ENCODE peak calls at places on chromosomes 4 and X, in five cellular contexts. H, U, V, R and F are unnamed samples.

GRCh38 chr4:1356181-1356998 is 9.4 kb downstream of the UVSSA start:
- DNase-seq in H (no peak), V (no peak), U (peak; percentile 60), R (peak; percentile 64), F (peak; percentile 86)

GRCh38 chr4:24513718-24514117 is 70.6 kb downstream of the DHX15 start:
- DNase-seq in V (no peak), R (no peak), U (no peak), H (no peak), F (no peak)

GRCh38 chrX:119606508-119607389 is 525 bp upstream of the NKRF start:
- DNase-seq in R (no peak), H (peak; percentile 83), V (no peak), U (no peak), F (no peak)

GRCh38 chrX:136390921-136391320 is 90.2 kb downstream of the ADGRG4 start:
- DNase-seq in H (no peak), V (no peak), R (no peak), U (no peak), F (no peak)

GRCh38 chrX:136126892-136127406 is 20.4 kb upstream of the FHL1 start:
- DNase-seq in U (no peak), R (no peak), H (peak; percentile 18), V (no peak), F (no peak)

GRCh38 chrX:79721234-79721633 is 293.3 kb upstream of the TBX22 start:
- DNase-seq in U (no peak), V (no peak), R (no peak), H (no peak), F (no peak)

GRCh38 chrX:11412715-11413623 is 119.8 kb downstream of the AMELX start:
- DNase-seq in H (no peak), V (no peak), R (no peak), U (no peak), F (no peak)

GRCh38 chrX:99901091-99901490 is 509.0 kb downstream of the PCDH19 start:
- DNase-seq in H (no peak), U (no peak), V (peak; percentile 13), R (no peak), F (peak; percentile 1)

GRCh38 chr4:3522326-3522640 is 9.9 kb downstream of the LRPAP1 start:
- DNase-seq in U (no peak), H (no peak), V (peak; percentile 35), R (no peak), F (no peak)

GRCh38 chrX:394830-395229 is 8.1 kb upstream of the PPP2R3B start:
- DNase-seq in H (no peak), U (no peak), V (no peak), R (no peak), F (no peak)

GRCh38 chrX:40729923-40730584 is 5.3 kb downstream of the MED14 start:
- DNase-seq in V (no peak), U (no peak), R (no peak), H (no peak), F (no peak)

GRCh38 chr4:100929135-100929534 is 411.3 kb upstream of the EMCN start:
- DNase-seq in R (no peak), V (no peak), U (no peak), H (no peak), F (no peak)

GRCh38 chrX:34891391-34891790 is 51.2 kb upstream of the FAM47B start:
- DNase-seq in V (no peak), U (no peak), H (no peak), R (no peak), F (no peak)

GRCh38 chr4:129231907-129232626 is 136.1 kb downstream of the C4orf33 start:
- DNase-seq in U (no peak), H (peak; percentile 8), V (no peak), R (no peak), F (no peak)

GRCh38 chr4:41542526-41543270 is 4.7 kb downstream of the LIMCH1 start:
- DNase-seq in U (no peak), V (no peak), R (no peak), H (no peak), F (no peak)

GRCh38 chr4:65344278-65344825 is 325.9 kb downstream of the EPHA5 start:
- DNase-seq in H (peak; percentile 4), V (no peak), R (no peak), U (no peak), F (no peak)

GRCh38 chrX:55489315-55490009 is at the start of gene USP51:
- DNase-seq in R (peak; percentile 24), H (peak; percentile 37), V (peak; percentile 80), U (peak; percentile 52), F (peak; percentile 72)

GRCh38 chrX:148380614-148381561 is 119.5 kb upstream of the AFF2 start:
- DNase-seq in R (no peak), U (no peak), H (no peak), V (no peak), F (no peak)

GRCh38 chr4:4837316-4837715 is 22.1 kb upstream of the MSX1 start:
- DNase-seq in U (no peak), H (no peak), V (no peak), R (no peak), F (no peak)

GRCh38 chrX:10038585-10038984 is 71.4 kb downstream of the CLDN34 start:
- DNase-seq in H (no peak), V (no peak), R (no peak), U (no peak), F (no peak)

GRCh38 chrX:109710181-109710580 is 22.9 kb downstream of the ACSL4 start:
- DNase-seq in H (no peak), U (no peak), R (no peak), V (no peak), F (no peak)

GRCh38 chrX:43225626-43226328 is 430.3 kb upstream of the MAOA start:
- DNase-seq in V (no peak), R (no peak), H (no peak), U (no peak), F (no peak)

GRCh38 chr4:88070031-88070430 is 62.6 kb downstream of the PKD2 start:
- DNase-seq in U (no peak), R (no peak), H (no peak), V (no peak), F (no peak)

GRCh38 chr4:181957088-181957487 is 286.1 kb upstream of the TENM3 start:
- DNase-seq in H (peak; percentile 17), R (no peak), U (peak; percentile 46), V (no peak), F (no peak)

GRCh38 chr4:40954119-40954668 is 204.4 kb downstream of the NSUN7 start:
- DNase-seq in R (no peak), H (no peak), U (no peak), V (no peak), F (no peak)

GRCh38 chr4:68615699-68616422 is 39.7 kb upstream of the UGT2B17 start:
- DNase-seq in H (no peak), U (no peak), V (no peak), R (no peak), F (no peak)

GRCh38 chr4:169012049-169012448 is 2.0 kb upstream of the CBR4 start:
- DNase-seq in U (no peak), R (no peak), V (no peak), H (no peak), F (no peak)

GRCh38 chr4:169009281-169010124 is 552 bp downstream of the CBR4 start:
- DNase-seq in V (peak; percentile 89), R (peak; percentile 67), U (peak; percentile 72), H (peak; percentile 50), F (peak; percentile 82)

GRCh38 chr4:169010125-169011023 is at the start of gene CBR4:
- DNase-seq in U (peak; percentile 98), V (peak; percentile 99), H (peak; percentile 97), R (peak; percentile 97), F (peak; percentile 99)

GRCh38 chr4:169005453-169006099 is 4.5 kb downstream of the CBR4 start:
- DNase-seq in U (no peak), H (no peak), R (no peak), V (no peak), F (no peak)

GRCh38 chr4:169008478-169008877 is 1.6 kb downstream of the CBR4 start:
- DNase-seq in R (no peak), V (no peak), U (no peak), H (no peak), F (peak; percentile 37)
- H3K4me3 ChIP-seq in R (peak overlapping the region; percentile 81), V (peak overlapping the region; percentile 41), U (no peak overlapping the region), H (peak overlapping the region; percentile 72), F (peak overlapping the region; percentile 70)

GRCh38 chr4:82217986-82218715 is 155.6 kb downstream of the HNRNPD start:
- DNase-seq in R (no peak), U (no peak), H (peak; percentile 22), V (no peak), F (peak; percentile 19)
- TF ChIP-seq CTCF in R (peak; percentile 43), U (peak; percentile 9), H (peak; percentile 58), V (no peak), F (peak; percentile 41)

DNA sequence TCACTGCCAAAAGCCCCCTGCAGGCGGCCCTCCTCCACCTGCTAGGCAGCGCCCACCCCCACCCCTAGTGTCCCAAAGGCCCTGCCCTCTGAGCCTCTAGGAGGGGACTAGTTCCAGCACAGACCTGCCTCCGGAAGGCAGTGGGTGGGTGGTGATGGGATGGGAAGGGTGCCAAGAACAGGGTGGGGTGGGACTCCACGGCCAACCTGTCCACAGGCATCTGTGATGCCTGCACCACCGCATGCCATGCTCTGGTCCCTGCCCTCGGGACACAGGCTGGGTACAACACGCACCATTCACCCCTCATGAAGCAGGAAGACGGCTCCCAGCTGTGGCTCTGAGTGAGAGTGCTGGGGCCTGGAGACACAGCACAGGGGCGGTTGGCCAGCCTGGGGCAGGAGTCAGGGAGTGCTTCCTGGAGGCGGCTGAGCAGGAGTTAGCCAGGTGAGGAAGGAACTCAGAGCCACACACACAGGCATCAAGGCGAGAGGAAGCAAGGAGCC is 243.1 kb upstream of the PSAPL1 start:
- DNase-seq in V (no peak), U (no peak), R (no peak), H (no peak), F (no peak)
- H3K4me3 ChIP-seq in V (no peak overlapping the region), U (no peak overlapping the region), R (no peak overlapping the region), H (no peak overlapping the region), F (no peak overlapping the region)

GRCh38 chr4:171813195-171813955 is at the start of gene GALNTL6:
- DNase-seq in R (no peak), V (peak; percentile 69), U (no peak), H (no peak), F (peak; percentile 55)

GRCh38 chr4:171817026-171817425 is 3.8 kb downstream of the GALNTL6 start:
- DNase-seq in U (no peak), R (no peak), H (no peak), V (no peak), F (no peak)

GRCh38 chr4:171809854-171810253 is 3.4 kb upstream of the GALNTL6 start:
- DNase-seq in H (no peak), U (no peak), V (no peak), R (no peak), F (no peak)

GRCh38 chr4:171814545-171814944 is 1.3 kb downstream of the GALNTL6 start:
- DNase-seq in R (no peak), H (no peak), U (no peak), V (no peak), F (peak; percentile 3)

GRCh38 chr4:171812377-171813194 is 618 bp upstream of the GALNTL6 start:
- DNase-seq in V (peak; percentile 71), U (no peak), R (no peak), H (no peak), F (peak; percentile 61)
- TF ChIP-seq CTCF in V (no peak), U (no peak), R (no peak), H (no peak), F (no peak)

GRCh38 chr4:70613182-70613892 is 15.2 kb upstream of the ENAM start:
- DNase-seq in V (no peak), H (no peak), U (no peak), R (no peak), F (no peak)
- H3K4me3 ChIP-seq in V (peak overlapping the region; percentile 68), H (no peak overlapping the region), U (no peak overlapping the region), R (peak overlapping the region; percentile 34), F (no peak overlapping the region)

GRCh38 chrX:153400146-153401132 is 711 bp downstream of the PNMA6E start:
- DNase-seq in U (no peak), H (no peak), V (peak; percentile 78), R (no peak), F (peak; percentile 67)
- TF ChIP-seq CTCF in U (peak; percentile 34), H (peak; percentile 63), V (peak; percentile 44), R (peak; percentile 63), F (peak; percentile 69)